ENCODE peak calls at places on chromosomes 5 and 9, in five cellular contexts. K is LNCaP clone FGC, E is PC-3, Q is breast epithelium, A is NB4. R is an unnamed sample.

GRCh38 chr5:18792145-18792544 is 1157.9 kb downstream of the TAF11L14 start:
- DNase-seq in K (peak; percentile 6), E (peak; percentile 99), Q (no peak), A (no peak), R (no peak)

GRCh38 chr5:125325488-125325887 is 579.0 kb upstream of the ZNF608 start:
- DNase-seq in K (no peak), E (no peak), Q (no peak), A (no peak), R (no peak)

GRCh38 chr9:72382405-72382804 is 17.4 kb upstream of the ZFAND5 start:
- DNase-seq in K (no peak), E (no peak), Q (no peak), A (no peak), R (no peak)

GRCh38 chr9:86807577-86807976 is 139.7 kb downstream of the GAS1 start:
- DNase-seq in K (no peak), E (no peak), Q (no peak), A (no peak), R (no peak)

GRCh38 chr9:21605489-21605931 is 123.4 kb upstream of the IFNE start:
- DNase-seq in K (no peak), E (peak; percentile 37), Q (no peak), A (no peak), R (peak; percentile 75)

GRCh38 chr9:123450096-123450495 is 94.1 kb downstream of the CRB2 start:
- DNase-seq in K (no peak), E (no peak), Q (no peak), A (no peak), R (no peak)

GRCh38 chr5:50921366-50922133 is 255.1 kb downstream of the PARP8 start:
- DNase-seq in K (no peak), E (no peak), Q (no peak), A (no peak), R (no peak)

GRCh38 chr9:35757527-35758275 is 3.6 kb upstream of the MSMP start:
- DNase-seq in K (no peak), E (peak; percentile 60), Q (peak; percentile 42), A (no peak), R (no peak)

GRCh38 chr9:37971107-37971459 is 67.2 kb upstream of the SLC25A51 start:
- DNase-seq in K (no peak), E (peak; percentile 35), Q (no peak), A (no peak), R (no peak)

GRCh38 chr5:20331826-20332225 is 343.8 kb upstream of the CDH18 start:
- DNase-seq in K (no peak), E (no peak), Q (no peak), A (no peak), R (no peak)

GRCh38 chr5:180133971-180134508 is 62.5 kb upstream of the RNF130 start:
- DNase-seq in K (no peak), E (no peak), Q (no peak), A (no peak), R (no peak)

GRCh38 chr5:66423484-66423883 is 172.7 kb upstream of the MAST4 start:
- DNase-seq in K (no peak), E (no peak), Q (no peak), A (no peak), R (no peak)

GRCh38 chr5:76737846-76738245 is 21.9 kb downstream of the F2R start:
- DNase-seq in K (no peak), E (no peak), Q (no peak), A (no peak), R (no peak)

GRCh38 chr5:134029156-134029555 is 24.4 kb upstream of the VDAC1 start:
- DNase-seq in K (no peak), E (peak; percentile 68), Q (no peak), A (peak; percentile 50), R (no peak)

GRCh38 chr5:55308254-55308836 is 556 bp downstream of the MTREX start:
- DNase-seq in K (no peak), E (no peak), Q (no peak), A (peak; percentile 44), R (peak; percentile 4)

GRCh38 chr9:34496149-34496712 is 26.6 kb downstream of the ENHO start:
- DNase-seq in K (no peak), E (peak; percentile 22), Q (no peak), A (no peak), R (no peak)

GRCh38 chr9:125863920-125864319 is 116.7 kb downstream of the PBX3 start:
- DNase-seq in K (no peak), E (no peak), Q (no peak), A (no peak), R (no peak)

GRCh38 chr9:116750543-116750942 is 63.4 kb downstream of the TRIM32 start:
- DNase-seq in K (no peak), E (no peak), Q (no peak), A (no peak), R (no peak)

DNA sequence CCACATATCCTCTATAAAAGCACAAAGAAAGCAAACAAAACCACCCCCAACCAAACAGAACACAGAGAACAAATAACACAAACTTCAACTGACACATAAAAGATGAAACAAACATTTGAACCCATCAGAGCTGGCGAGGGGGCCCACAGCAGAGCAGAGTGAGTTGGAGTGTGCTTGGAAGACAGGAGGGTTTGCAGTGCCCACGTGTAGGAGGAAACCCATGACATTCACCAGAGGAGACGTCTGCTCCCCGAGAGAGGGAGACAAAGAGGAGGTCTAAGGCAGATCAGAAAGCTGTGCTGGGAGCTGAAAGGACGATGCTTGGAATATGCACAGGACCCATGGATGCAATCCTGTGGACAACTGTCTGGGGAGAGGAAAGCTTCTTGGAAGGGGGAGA is 27.0 kb downstream of the MRPL36 start:
- DNase-seq in K (peak; percentile 58), E (peak; percentile 67), Q (no peak), A (peak; percentile 53), R (peak; percentile 26)
- TF ChIP-seq CTCF in K (peak; percentile 48), E (peak; percentile 68), Q (peak; percentile 21), A (peak; percentile 37), R (peak; percentile 68)

DNA sequence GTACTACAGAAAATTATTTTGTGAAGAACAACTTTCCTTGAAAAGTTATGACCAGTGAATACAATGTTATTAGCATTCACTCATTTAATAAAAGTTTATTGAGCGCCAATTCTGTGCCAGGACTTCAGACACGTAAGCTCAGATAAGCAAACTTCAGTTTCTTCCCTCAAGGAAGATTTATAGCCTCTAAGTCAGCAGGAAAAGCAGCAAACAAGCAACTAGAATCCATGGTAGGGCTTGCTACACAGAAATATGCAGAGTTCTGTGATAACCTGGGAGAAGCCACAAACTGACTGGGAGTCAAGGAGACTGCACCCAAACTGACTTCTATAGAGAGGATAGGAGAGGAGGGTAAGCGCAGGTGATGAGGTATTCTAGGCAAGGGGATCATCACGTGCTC is 1.4 kb upstream of the OGN start:
- DNase-seq in K (no peak), E (no peak), Q (no peak), A (no peak), R (no peak)
- H3K4me3 ChIP-seq in K (no peak overlapping the region), E (no peak overlapping the region), Q (no peak overlapping the region), A (no peak overlapping the region), R (no peak overlapping the region)

GRCh38 chr9:137318976-137319375 is 16.9 kb upstream of the NRARP start:
- DNase-seq in K (no peak), E (no peak), Q (no peak), A (no peak), R (no peak)
- TF ChIP-seq CTCF in K (no peak), E (no peak), Q (no peak), A (no peak), R (peak; percentile 54)

GRCh38 chr5:168291961-168292782 is 727 bp downstream of the WWC1 start:
- DNase-seq in K (no peak), E (no peak), Q (peak; percentile 28), A (no peak), R (no peak)
- H3K4me3 ChIP-seq in K (peak overlapping the region; percentile 74), E (peak overlapping the region; percentile 85), Q (peak overlapping the region; percentile 36), A (no peak overlapping the region), R (peak overlapping the region; percentile 57)

GRCh38 chr9:76846307-76846706 is 59.6 kb downstream of the PRUNE2 start:
- DNase-seq in K (no peak), E (no peak), Q (no peak), A (no peak), R (no peak)

DNA sequence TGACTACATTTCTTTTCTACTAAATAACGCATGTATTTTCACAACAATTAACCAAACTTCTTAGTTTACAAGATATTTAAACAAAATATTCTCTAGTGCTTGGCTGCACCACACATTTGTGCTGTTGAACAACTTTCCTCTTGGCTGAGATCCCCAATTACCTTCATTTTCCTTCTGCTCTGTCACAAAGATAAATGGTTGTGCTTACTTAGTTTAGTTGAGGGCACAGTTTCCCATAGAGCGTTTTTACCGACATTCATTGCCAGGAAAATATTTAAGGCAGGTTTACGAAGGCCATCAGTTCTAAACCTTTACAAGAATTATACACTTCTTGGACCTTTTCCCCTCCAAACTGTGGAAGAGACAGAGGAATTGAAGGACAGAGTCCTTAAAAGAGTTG is 60.7 kb downstream of the PRUNE2 start:
- DNase-seq in K (no peak), E (no peak), Q (no peak), A (no peak), R (no peak)
- TF ChIP-seq CTCF in K (no peak), E (no peak), Q (no peak), A (no peak), R (no peak)

R was measured in astrocyte of the cerebellum.